ENCODE peak calls at places on chromosome 17, in six cellular contexts. D is transverse colon, O is EH, M is HTR-8/SVneo, Q is substantia nigra, A is smooth muscle cell of the brain vasculature. N is an unnamed sample.

GRCh38 chr17:51948128-51948527 is 210.4 kb downstream of the CA10 start:
- DNase-seq in D (peak), O (no peak), M (no peak), Q (no peak), A (no peak), N (no peak)

GRCh38 chr17:9002236-9002609 is 19.1 kb upstream of the NTN1 start:
- DNase-seq in A (no peak), D (no peak), M (no peak), Q (no peak), O (no peak), N (no peak)

GRCh38 chr17:44137891-44138709 is 3.6 kb upstream of the HROB start:
- DNase-seq in M (peak), A (peak), Q (no peak), O (peak), D (peak), N (peak)

GRCh38 chr17:6508519-6509294 is 47.6 kb downstream of the PITPNM3 start:
- DNase-seq in O (no peak), M (no peak), Q (no peak), D (no peak), A (no peak), N (no peak)

GRCh38 chr17:76472726-76473125 is 5.3 kb downstream of the AANAT start:
- DNase-seq in M (no peak), Q (no peak), A (no peak), O (no peak), D (no peak), N (no peak)

GRCh38 chr17:48024149-48025039 is 13.2 kb downstream of the COPZ2 start:
- DNase-seq in M (no peak), A (no peak), O (peak), Q (no peak), D (peak), N (no peak)

GRCh38 chr17:7336240-7337175 is at the start of gene ACAP1:
- DNase-seq in A (no peak), M (no peak), Q (no peak), D (peak), O (no peak), N (no peak)

GRCh38 chr17:45904886-45905285 is 10.5 kb downstream of the MAPT start:
- DNase-seq in A (no peak), O (no peak), Q (no peak), M (no peak), D (no peak), N (no peak)

GRCh38 chr17:19338031-19338990 is 24.2 kb downstream of the B9D1 start:
- DNase-seq in O (peak), M (peak), Q (no peak), D (peak), A (no peak), N (no peak)

GRCh38 chr17:2044263-2044894 is 2.6 kb downstream of the OVCA2 start:
- DNase-seq in O (no peak), Q (no peak), M (no peak), A (no peak), D (no peak), N (no peak)

GRCh38 chr17:45234641-45235040 is 13.0 kb downstream of the FMNL1 start:
- DNase-seq in O (no peak), D (no peak), Q (no peak), M (peak), A (no peak), N (no peak)

GRCh38 chr17:30832438-30832790 is 648 bp downstream of the ATAD5 start:
- DNase-seq in A (no peak), M (no peak), D (no peak), Q (no peak), O (peak), N (no peak)

GRCh38 chr17:44558349-44559287 is 1.3 kb downstream of the FZD2 start:
- DNase-seq in D (no peak), O (peak), A (no peak), Q (no peak), M (no peak), N (no peak)